ENCODE peak calls at places on chromosomes 4 and X, in eight cellular contexts. X is sigmoid colon, R is right lobe of liver, O is left ventricle myocardium inferior, Q is A549, M is psoas muscle, I is SK-N-SH, Z is mucosa of descending colon. E is an unnamed sample. For H3K4me1, the result is how much of the 10 kb centered on the place peaks cover.

GRCh38 chr4:153014460-153014859 is 78.3 kb downstream of the FHDC1 start:
- DNase-seq in M (no peak), O (no peak), I (no peak), Q (no peak), X (no peak), Z (no peak), R (no peak), E (no peak)

GRCh38 chr4:7359302-7360063 is 75.2 kb downstream of the PSAPL1 start:
- DNase-seq in O (no peak), Q (no peak), Z (no peak), M (peak), R (no peak), I (no peak), X (no peak), E (peak)

GRCh38 chrX:68440940-68441339 is 7.6 kb upstream of the OPHN1 start:
- DNase-seq in Z (no peak), O (peak), X (peak), R (peak), I (peak), M (no peak), Q (no peak), E (no peak)

GRCh38 chrX:80755174-80755573 is 54.5 kb downstream of the BRWD3 start:
- DNase-seq in Z (no peak), M (no peak), R (no peak), Q (no peak), O (no peak), X (no peak), I (no peak), E (no peak)

GRCh38 chr4:56301181-56302076 is 85.9 kb downstream of the AASDH start:
- DNase-seq in X (peak), R (peak), Z (no peak), O (peak), Q (peak), M (no peak), I (peak), E (no peak)

GRCh38 chr4:172762902-172763301 is 405.7 kb upstream of the GALNT7 start:
- DNase-seq in I (no peak), M (no peak), X (no peak), O (no peak), Z (no peak), R (no peak), Q (no peak), E (no peak)

GRCh38 chrX:17374619-17375360 is at the start of gene NHS:
- DNase-seq in O (peak), M (peak), X (peak), Q (peak), R (peak), Z (peak), I (peak), E (peak)

GRCh38 chr4:22587253-22587652 is 71.4 kb upstream of the ADGRA3 start:
- DNase-seq in X (no peak), Q (no peak), R (no peak), O (no peak), M (no peak), Z (no peak), I (no peak), E (no peak)

GRCh38 chr4:150126201-150126879 is 48.1 kb downstream of the DCLK2 start:
- DNase-seq in O (no peak), Z (no peak), Q (no peak), M (no peak), I (no peak), R (no peak), X (no peak), E (no peak)

GRCh38 chr4:170610464-170610863 is 520.7 kb upstream of the AADAT start:
- DNase-seq in R (no peak), O (no peak), Z (no peak), Q (no peak), I (no peak), M (no peak), X (no peak), E (no peak)

GRCh38 chr4:181896609-181897008 is 346.6 kb upstream of the TENM3 start:
- DNase-seq in X (no peak), M (no peak), Z (no peak), I (no peak), R (no peak), Q (no peak), O (no peak), E (no peak)

GRCh38 chr4:104447346-104447745 is 47.3 kb downstream of the CXXC4 start:
- DNase-seq in M (no peak), O (no peak), X (no peak), I (no peak), Q (no peak), Z (no peak), R (no peak), E (no peak)

GRCh38 chr4:69073375-69073774 is 22.9 kb upstream of the UGT2B7 start:
- DNase-seq in M (no peak), X (no peak), O (no peak), Z (no peak), R (no peak), I (no peak), Q (no peak), E (no peak)

GRCh38 chr4:16626945-16627344 is 271.5 kb downstream of the LDB2 start:
- DNase-seq in R (no peak), X (no peak), Z (no peak), I (no peak), O (no peak), M (no peak), Q (no peak), E (no peak)

GRCh38 chr4:85837334-85837733 is 362.4 kb downstream of the ARHGAP24 start:
- DNase-seq in Q (no peak), R (no peak), Z (no peak), X (no peak), M (no peak), O (no peak), I (no peak), E (no peak)

GRCh38 chr4:87105101-87105852 is 115.1 kb downstream of the KLHL8 start:
- DNase-seq in Q (no peak), Z (no peak), I (no peak), M (no peak), X (no peak), O (no peak), R (no peak), E (no peak)
- H3K4me1 ChIP-seq in Q (under half), Z (under half), I (under half), M (half or more), X (under half), O (half or more), R (under half), E (under half)

GRCh38 chrX:13277539-13277938 is 42.3 kb downstream of the ATXN3L start:
- DNase-seq in R (no peak), M (no peak), O (no peak), Z (no peak), X (no peak), I (no peak), Q (no peak), E (no peak)
- TF ChIP-seq CTCF in R (no peak), M (no peak), O (no peak), Z (no peak), X (no peak), I (no peak), Q (no peak), E (no peak)

DNA sequence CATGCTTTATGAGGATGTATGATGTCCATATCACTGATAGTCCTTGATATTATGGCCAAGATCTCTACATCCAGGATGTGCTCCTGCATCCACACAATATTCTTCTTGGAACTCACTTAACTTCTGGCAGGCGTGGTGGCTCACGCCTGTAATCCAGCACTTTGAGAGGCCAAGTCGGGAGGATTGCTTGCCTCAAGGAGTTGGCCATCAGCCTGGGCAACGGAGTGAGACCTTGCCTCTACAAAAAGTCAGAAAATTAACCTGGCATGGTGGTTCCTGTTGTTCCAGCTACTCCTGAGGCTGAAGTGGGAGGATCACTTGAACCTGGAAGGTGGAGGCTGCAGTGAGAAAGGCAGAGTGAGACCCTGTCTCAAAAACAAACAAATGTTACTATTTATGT is 2.3 kb upstream of the HNRNPD start:
- DNase-seq in O (no peak), X (no peak), M (no peak), Z (no peak), R (no peak), Q (no peak), I (no peak), E (no peak)
- H3K4me3 ChIP-seq in O (peak), X (no peak), M (peak), Z (no peak), R (no peak), Q (no peak), I (no peak), E (no peak)

DNA sequence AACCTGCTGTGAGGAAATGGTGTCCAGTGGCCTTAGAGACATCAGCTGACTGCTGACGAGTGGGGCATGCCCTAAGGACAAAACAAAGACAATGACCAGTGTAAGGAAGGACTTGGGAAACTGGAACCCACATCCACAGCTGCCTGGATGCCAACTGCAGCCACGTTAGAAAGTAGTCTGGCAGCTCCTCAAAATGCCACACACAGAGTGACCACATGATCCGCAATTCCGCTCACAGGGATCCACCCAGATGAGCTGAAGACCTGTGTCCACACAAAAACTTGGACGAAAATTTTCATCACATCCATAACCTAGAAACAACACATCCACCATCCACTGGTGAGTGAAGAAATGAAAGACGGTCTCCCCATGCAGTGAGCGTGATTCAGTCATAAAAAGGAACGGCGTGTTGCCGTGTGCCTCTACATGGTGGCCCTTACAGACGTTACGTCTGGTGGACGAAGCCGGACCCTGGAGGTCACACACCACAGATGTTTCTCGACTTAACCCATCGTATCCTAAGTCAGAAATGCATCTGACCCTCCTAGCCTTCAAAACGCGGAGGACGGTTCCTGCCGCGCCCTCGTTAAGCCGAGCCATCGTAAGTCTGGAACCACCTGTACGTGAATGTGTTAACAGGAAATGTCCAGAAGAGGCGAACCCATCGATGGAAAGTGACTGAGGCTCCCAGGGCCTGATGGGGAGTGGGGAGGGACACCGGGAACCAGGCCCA is 40.6 kb upstream of the MXD4 start:
- DNase-seq in R (no peak), M (no peak), I (no peak), Z (no peak), O (no peak), Q (no peak), X (no peak), E (no peak)
- H3K4me1 ChIP-seq in R (under half), M (under half), I (under half), Z (under half), O (under half), Q (under half), X (under half), E (under half)

DNA sequence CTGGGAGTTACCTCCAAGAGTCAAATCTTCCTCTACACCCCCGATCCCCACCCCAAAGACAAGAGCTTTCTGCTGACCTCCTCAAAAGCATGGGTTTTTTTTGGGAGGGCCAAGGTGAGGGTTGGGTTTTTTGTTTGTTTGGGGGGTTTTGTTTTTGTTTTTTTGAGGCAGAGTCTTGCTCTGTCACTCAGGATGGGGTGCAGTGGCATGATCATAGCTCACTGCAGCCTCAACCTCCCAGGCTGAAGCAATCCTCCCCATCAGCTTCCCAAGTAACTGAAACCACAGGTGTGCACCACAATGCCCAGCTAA is 18.7 kb upstream of the WFS1 start:
- DNase-seq in X (no peak), M (no peak), Q (no peak), Z (no peak), R (no peak), I (no peak), O (no peak), E (no peak)
- TF ChIP-seq CTCF in X (no peak), M (no peak), Q (no peak), Z (no peak), R (no peak), I (no peak), O (no peak), E (no peak)

DNA sequence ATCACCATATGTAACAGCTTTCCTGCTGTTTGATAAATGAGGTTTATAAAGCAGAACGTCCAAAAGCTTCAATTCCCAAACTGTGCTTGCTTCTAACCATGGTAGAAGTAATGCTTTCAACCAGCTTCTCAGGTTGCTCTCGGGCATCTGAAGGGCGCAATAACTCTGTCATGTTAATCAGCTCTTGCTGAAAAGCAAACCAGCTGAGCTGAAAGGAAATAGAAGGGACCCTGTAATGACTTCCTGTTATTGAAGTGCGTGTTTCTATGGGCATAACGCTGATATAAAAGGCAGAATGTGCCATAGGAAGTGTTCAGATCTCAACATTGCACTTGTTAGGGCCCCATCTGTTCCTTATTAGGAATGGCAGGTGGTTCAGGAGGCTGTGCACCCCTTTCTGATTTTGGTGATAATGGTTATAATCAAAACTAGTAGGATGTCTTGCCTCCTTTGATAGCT is 21.2 kb downstream of the HERC3 start:
- DNase-seq in Z (no peak), X (no peak), R (no peak), M (no peak), O (no peak), I (no peak), Q (no peak), E (no peak)
- H3K4me3 ChIP-seq in Z (no peak), X (no peak), R (no peak), M (peak), O (peak), I (no peak), Q (no peak), E (no peak)

GRCh38 chr4:99208719-99209075 is 10.3 kb downstream of the ADH6 start:
- DNase-seq in I (no peak), O (no peak), Z (no peak), X (no peak), Q (no peak), R (no peak), M (no peak), E (no peak)

GRCh38 chr4:99207911-99208718 is 10.9 kb downstream of the ADH6 start:
- DNase-seq in R (no peak), Z (no peak), I (no peak), Q (no peak), X (no peak), O (no peak), M (no peak), E (no peak)

GRCh38 chr4:99209671-99210070 is 9.4 kb downstream of the ADH6 start:
- DNase-seq in Z (no peak), O (no peak), X (no peak), R (no peak), M (no peak), Q (no peak), I (no peak), E (no peak)

GRCh38 chr4:99205104-99205979 is 13.7 kb downstream of the ADH6 start:
- DNase-seq in O (no peak), X (no peak), R (no peak), I (no peak), Z (no peak), Q (no peak), M (no peak), E (no peak)

DNA sequence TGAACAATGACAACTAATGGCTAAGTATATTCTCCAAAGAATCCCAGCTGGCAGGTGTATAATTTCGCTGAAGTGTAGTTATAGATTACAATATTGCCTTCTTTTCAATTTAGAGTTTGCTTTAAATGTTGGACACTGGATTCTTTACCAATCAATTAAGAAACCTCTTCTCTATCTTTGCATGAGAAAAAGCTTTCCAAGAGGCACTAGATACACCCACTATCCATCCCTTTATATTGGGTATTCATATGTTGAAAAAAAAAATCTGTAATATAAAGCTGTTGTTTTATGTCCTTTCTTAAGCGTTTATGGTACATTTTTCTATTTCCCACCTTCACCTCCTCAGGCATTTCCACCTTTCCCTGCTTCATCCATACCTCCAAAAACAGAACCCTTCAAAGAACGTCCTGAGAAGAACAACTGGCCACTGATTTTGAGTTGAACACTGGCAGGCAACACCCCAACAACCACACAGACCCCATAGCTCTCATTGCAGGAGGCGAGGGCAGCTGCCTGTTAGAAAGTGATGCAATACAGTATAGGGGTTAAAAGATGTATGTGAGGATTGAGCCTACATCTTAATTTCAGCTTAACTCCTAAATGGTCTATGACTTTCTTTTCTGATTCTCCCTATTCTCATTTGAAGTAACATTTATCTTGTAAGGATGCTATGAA is 11.8 kb downstream of the ADH6 start:
- DNase-seq in O (no peak), R (no peak), I (no peak), Q (no peak), X (no peak), Z (no peak), M (no peak), E (no peak)
- H3K4me1 ChIP-seq in O (under half), R (half or more), I (under half), Q (under half), X (under half), Z (under half), M (under half), E (under half)

DNA sequence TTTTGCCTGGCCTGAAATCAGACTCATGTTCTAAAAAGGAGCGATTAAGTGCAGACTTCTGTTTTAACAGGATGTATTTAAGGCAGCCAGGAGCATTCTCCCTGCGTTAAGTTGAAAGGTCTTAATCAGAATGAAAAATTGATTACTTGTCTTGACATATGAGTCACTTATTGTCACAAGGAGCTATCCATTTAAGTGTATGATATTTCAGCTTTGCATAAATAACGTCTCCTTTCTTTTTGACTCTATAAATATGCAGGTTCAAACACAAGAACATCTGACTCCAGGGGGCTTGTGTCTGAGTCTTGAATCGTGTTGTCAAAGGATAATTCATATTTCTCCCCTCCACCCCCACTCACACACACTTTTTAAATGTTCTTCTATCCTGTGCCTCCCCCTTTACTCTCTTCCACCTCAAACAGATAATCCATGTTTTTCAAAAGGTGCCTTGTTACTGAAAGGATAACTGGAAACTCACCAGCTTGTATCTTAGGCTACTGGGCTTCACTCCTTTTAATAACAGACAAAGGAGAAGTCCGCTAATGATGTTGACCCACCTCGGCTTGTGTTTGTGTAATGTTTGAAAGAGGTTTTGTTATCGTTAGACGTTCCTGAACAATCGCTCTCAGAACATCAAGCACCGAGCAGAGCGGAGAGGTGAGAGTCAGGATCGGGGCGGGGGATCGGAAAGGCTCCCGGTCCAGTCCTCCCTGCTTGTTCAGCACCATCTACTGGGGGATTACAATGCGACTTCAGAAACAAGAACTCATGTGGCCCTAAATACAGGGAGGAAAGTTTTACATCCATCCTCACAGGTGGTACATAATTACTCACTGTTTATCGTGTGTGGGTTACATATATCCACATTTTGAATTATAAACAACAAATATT is 107.5 kb upstream of the RPL34 start:
- DNase-seq in Q (no peak), M (no peak), I (peak), Z (no peak), O (peak), X (no peak), R (no peak), E (no peak)
- TF ChIP-seq CTCF in Q (no peak), M (no peak), I (peak), Z (no peak), O (peak), X (peak), R (no peak), E (peak)